ENCODE peak calls at places on chromosomes 2 and 18, in four cellular contexts. E is NCI-H2081 treated with DMSO at 0.1 percent for 48 hours, T is GM23248, H is IMR-90. S is an unnamed sample.

GRCh38 chr18:34659579-34660517 is 50.2 kb upstream of the DTNA start:
- DNase-seq in E (peak), T (peak), H (peak), S (peak)

GRCh38 chr2:235642446-235643107 is 148.7 kb downstream of the AGAP1 start:
- DNase-seq in E (no peak), T (peak), H (peak), S (peak)

GRCh38 chr18:5380581-5380980 is 85.1 kb upstream of the ZBTB14 start:
- DNase-seq in E (no peak), T (no peak), H (no peak), S (no peak)

GRCh38 chr2:25251461-25252273 is 83.3 kb upstream of the POMC start:
- DNase-seq in E (no peak), T (peak), H (peak), S (peak)

GRCh38 chr2:25521665-25522387 is 151.6 kb downstream of the DTNB start:
- DNase-seq in E (peak), T (peak), H (peak), S (peak)

GRCh38 chr2:30645081-30645744 is 162.0 kb downstream of the CAPN13 start:
- DNase-seq in E (no peak), T (no peak), H (no peak), S (no peak)

GRCh38 chr2:37459095-37459981 is 114.9 kb downstream of the QPCT start:
- DNase-seq in E (no peak), T (peak), H (peak), S (peak)

GRCh38 chr2:32990556-32990955 is 43.8 kb downstream of the LTBP1 start:
- DNase-seq in E (no peak), T (no peak), H (no peak), S (no peak)

GRCh38 chr2:43749583-43749982 is 24.3 kb upstream of the DYNC2LI1 start:
- DNase-seq in E (no peak), T (no peak), H (no peak), S (no peak)

GRCh38 chr2:20525041-20526035 is 78.5 kb downstream of the RHOB start:
- DNase-seq in E (no peak), T (peak), H (peak), S (peak)

GRCh38 chr2:241009601-241010530 is 11.4 kb downstream of the SNED1 start:
- DNase-seq in E (no peak), T (peak), H (peak), S (peak)

GRCh38 chr2:210195066-210195852 is 24.1 kb upstream of the KANSL1L start:
- DNase-seq in E (no peak), T (peak), H (peak), S (peak)

GRCh38 chr2:103734911-103735310 is 973.1 kb downstream of the TMEM182 start:
- DNase-seq in E (no peak), T (no peak), H (no peak), S (no peak)

GRCh38 chr2:216013080-216013909 is at the start of gene MREG:
- DNase-seq in E (peak), T (peak), H (peak), S (peak)

GRCh38 chr2:1995987-1996386 is 251.7 kb upstream of the PXDN start:
- DNase-seq in E (no peak), T (no peak), H (no peak), S (no peak)

GRCh38 chr18:44733069-44733753 is 52.5 kb downstream of the SETBP1 start:
- DNase-seq in E (no peak), T (peak), H (peak), S (peak)

GRCh38 chr2:128805237-128805636 is 486.6 kb upstream of the HS6ST1 start:
- DNase-seq in E (no peak), T (no peak), H (no peak), S (no peak)

GRCh38 chr2:215521031-215521430 is 85.2 kb upstream of the FN1 start:
- DNase-seq in E (no peak), T (peak), H (no peak), S (no peak)

GRCh38 chr2:7994397-7994951 is 687.4 kb upstream of the ID2 start:
- DNase-seq in E (no peak), T (no peak), H (no peak), S (no peak)

GRCh38 chr2:100394111-100394641 is 23.3 kb downstream of the CHST10 start:
- DNase-seq in E (no peak), T (no peak), H (peak), S (no peak)

GRCh38 chr2:205721057-205721767 is 38.9 kb downstream of the NRP2 start:
- DNase-seq in E (no peak), T (peak), H (no peak), S (no peak)

GRCh38 chr2:229725716-229726346 is 11.5 kb upstream of the DNER start:
- DNase-seq in E (no peak), T (peak), H (peak), S (peak)

GRCh38 chr2:198297350-198297749 is 493.0 kb downstream of the PLCL1 start:
- DNase-seq in E (no peak), T (no peak), H (no peak), S (no peak)